ENCODE peak calls at places on chromosomes 16 and 17, in nine cellular contexts. I, N, E, V, W, M, R, J and U are unnamed samples.

GRCh38 chr17:45127583-45128300 is 4.6 kb downstream of the PLCD3 start:
- DNase-seq in I (peak; percentile 57), N (no peak), E (no peak), V (no peak), W (no peak), M (no peak), R (no peak), J (no peak), U (peak; percentile 88)

GRCh38 chr16:84703671-84704070 is 3.9 kb downstream of the USP10 start:
- DNase-seq in I (no peak), N (no peak), E (no peak), V (no peak), W (no peak), M (no peak), R (no peak), J (no peak), U (no peak)

GRCh38 chr17:72656114-72656763 is 436.2 kb downstream of the SLC39A11 start:
- DNase-seq in I (no peak), N (no peak), E (no peak), V (no peak), W (no peak), M (no peak), R (no peak), J (no peak), U (no peak)

GRCh38 chr17:10210151-10210574 is 11.8 kb upstream of the GAS7 start:
- DNase-seq in I (no peak), N (no peak), E (no peak), V (no peak), W (no peak), M (no peak), R (no peak), J (no peak), U (no peak)

GRCh38 chr17:8499614-8500013 is 63.9 kb downstream of the NDEL1 start:
- DNase-seq in I (no peak), N (no peak), E (no peak), V (no peak), W (no peak), M (no peak), R (no peak), J (no peak), U (no peak)

GRCh38 chr16:85562102-85562786 is 50.9 kb upstream of the GSE1 start:
- DNase-seq in I (no peak), N (no peak), E (no peak), V (no peak), W (no peak), M (no peak), R (no peak), J (no peak), U (no peak)

GRCh38 chr16:87996962-87997880 is 46.0 kb downstream of the BANP start:
- DNase-seq in I (no peak), N (no peak), E (no peak), V (no peak), W (no peak), M (no peak), R (no peak), J (no peak), U (no peak)

GRCh38 chr17:79141578-79142338 is 67.1 kb downstream of the ENGASE start:
- DNase-seq in I (no peak), N (no peak), E (no peak), V (no peak), W (no peak), M (no peak), R (no peak), J (no peak), U (no peak)